ENCODE peak calls at places on chromosome 14, in four cellular contexts. I is NB4, L is AG04450, A is OCI-LY7. H is an unnamed sample.

GRCh38 chr14:98594156-98594555 is 677.8 kb downstream of the BCL11B start:
- DNase-seq in I (no peak), L (no peak), A (no peak), H (no peak)

GRCh38 chr14:30657606-30658163 is 35.6 kb downstream of the SCFD1 start:
- DNase-seq in I (peak), L (no peak), A (peak), H (no peak)

GRCh38 chr14:76753799-76754198 is 7.5 kb upstream of the VASH1 start:
- DNase-seq in I (no peak), L (no peak), A (no peak), H (no peak)

GRCh38 chr14:68782091-68782981 is 10.5 kb downstream of the ZFP36L1 start:
- DNase-seq in I (no peak), L (no peak), A (no peak), H (no peak)

GRCh38 chr14:76761198-76761848 is at the start of gene VASH1:
- DNase-seq in I (peak), L (peak), A (no peak), H (no peak)

GRCh38 chr14:100762901-100763300 is 36.2 kb downstream of the DLK1 start:
- DNase-seq in I (no peak), L (no peak), A (no peak), H (no peak)

GRCh38 chr14:42930058-42930457 is 1323.4 kb downstream of the LRFN5 start:
- DNase-seq in I (no peak), L (peak), A (no peak), H (peak)

GRCh38 chr14:70059545-70059944 is 129.2 kb downstream of the SLC8A3 start:
- DNase-seq in I (no peak), L (no peak), A (no peak), H (no peak)

GRCh38 chr14:73726025-73726961 is 12.1 kb upstream of the PNMA1 start:
- DNase-seq in I (no peak), L (no peak), A (no peak), H (no peak)

GRCh38 chr14:24481622-24482324 is 26.3 kb downstream of the CMA1 start:
- DNase-seq in I (peak), L (no peak), A (peak), H (peak)

GRCh38 chr14:23384364-23385080 is 7.7 kb downstream of the CMTM5 start:
- DNase-seq in I (no peak), L (no peak), A (no peak), H (no peak)

GRCh38 chr14:47539065-47539464 is 136.3 kb downstream of the MDGA2 start:
- DNase-seq in I (peak), L (no peak), A (peak), H (no peak)

GRCh38 chr14:82951171-82951570 is 1417.5 kb upstream of the SEL1L start:
- DNase-seq in I (no peak), L (no peak), A (no peak), H (no peak)

GRCh38 chr14:54782803-54783659 is 119.6 kb downstream of the GCH1 start:
- DNase-seq in I (peak), L (no peak), A (peak), H (no peak)

GRCh38 chr14:37587438-37587837 is 7.6 kb downstream of the FOXA1 start:
- DNase-seq in I (no peak), L (no peak), A (no peak), H (no peak)

GRCh38 chr14:81402123-81402495 is 2.0 kb upstream of the STON2 start:
- DNase-seq in I (peak), L (no peak), A (no peak), H (no peak)

GRCh38 chr14:61695695-61696527 is 598 bp downstream of the HIF1A start:
- DNase-seq in I (peak), L (no peak), A (peak), H (peak)

GRCh38 chr14:100213587-100213955 is 25.4 kb upstream of the YY1 start:
- DNase-seq in I (no peak), L (no peak), A (no peak), H (no peak)

DNA sequence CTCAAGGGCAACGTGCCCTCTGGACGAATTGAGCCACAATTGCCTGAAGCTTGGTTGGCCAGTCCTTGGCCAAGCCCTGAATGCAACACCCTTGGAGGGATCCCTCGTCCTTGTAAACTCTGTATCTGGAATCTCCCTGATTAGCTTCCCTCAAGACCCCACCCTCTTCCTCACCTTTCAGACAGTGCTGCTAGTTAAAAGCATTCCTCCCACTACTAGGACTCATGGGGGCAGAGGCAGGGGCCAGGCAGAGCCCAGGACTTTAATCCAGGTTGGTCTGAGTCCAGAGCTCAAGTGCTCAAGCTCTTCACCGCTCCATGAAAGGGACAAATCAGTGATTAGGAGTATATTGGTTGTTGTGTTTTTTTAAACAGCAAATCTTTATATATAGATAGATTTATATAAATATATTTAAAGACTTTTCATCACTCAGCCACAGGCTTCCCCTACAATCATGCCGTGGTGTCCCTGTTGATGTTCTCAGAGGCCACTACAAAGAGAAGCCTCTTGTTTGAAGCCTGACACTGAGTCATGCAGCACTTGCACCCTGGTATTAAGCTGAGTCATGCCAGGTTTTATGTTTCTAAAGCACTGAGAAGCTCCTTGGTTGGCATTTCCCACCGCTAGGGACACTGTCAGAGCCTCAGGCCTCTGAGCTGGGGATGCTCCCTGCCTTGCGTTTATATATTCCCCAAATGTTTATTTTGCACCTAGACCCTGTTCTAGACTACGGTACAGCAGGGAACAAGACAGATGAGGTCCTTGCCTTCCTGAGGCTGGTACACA is 53.8 kb upstream of the GSC start:
- DNase-seq in I (peak), L (no peak), A (no peak), H (no peak)
- TF ChIP-seq CTCF in I (peak), L (no peak), A (no peak), H (no peak)

DNA sequence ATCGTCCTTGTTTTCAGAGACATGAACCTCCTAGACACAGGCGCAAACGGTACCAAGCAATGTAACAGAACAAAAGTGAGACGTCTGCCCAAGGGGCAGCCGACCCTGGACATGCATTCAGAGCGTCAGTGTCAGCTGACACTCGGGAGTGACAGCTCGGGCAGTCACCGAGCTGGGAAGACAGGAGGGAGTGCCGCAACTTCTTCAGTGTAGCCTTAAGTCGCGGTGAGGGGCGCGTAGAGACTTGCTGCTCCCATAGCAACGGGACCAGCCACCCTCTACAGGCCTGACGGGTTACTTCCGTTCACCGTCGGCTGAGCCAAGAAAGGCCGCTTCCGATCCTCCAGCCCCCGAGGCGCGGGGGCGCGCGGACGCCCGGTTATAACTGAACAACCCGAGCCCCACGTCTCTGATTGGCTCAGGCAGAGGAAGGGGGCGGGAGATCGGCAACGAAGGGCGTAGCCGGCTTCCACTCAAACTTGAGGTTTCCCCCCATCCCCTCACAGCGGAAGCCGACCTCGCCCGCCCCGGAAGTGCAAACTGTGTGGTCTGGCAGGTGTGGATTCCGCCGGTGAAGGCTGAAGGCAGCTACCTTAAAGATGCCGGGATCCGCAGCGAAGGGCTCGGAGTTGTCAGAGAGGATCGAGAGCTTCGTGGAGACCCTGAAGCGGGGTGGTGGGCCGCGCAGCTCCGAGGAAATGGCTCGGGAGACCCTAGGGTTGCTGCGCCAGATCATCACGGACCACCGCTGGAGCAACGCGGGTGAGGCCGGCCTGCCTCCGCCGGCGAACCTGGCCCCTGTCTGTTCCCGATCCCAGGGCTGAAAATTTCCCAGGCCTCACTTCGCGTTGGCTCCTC is at the start of gene EIF2B2:
- DNase-seq in I (peak), L (peak), A (peak), H (peak)
- TF ChIP-seq CTCF in I (no peak), L (no peak), A (no peak), H (peak)

GRCh38 chr14:64680013-64680674 is 24.1 kb upstream of the PLEKHG3 start:
- DNase-seq in I (no peak), L (no peak), A (no peak), H (no peak)
- TF ChIP-seq CTCF in I (no peak), L (no peak), A (no peak), H (no peak)

GRCh38 chr14:57883061-57883460 is 17.2 kb upstream of the SLC35F4 start:
- DNase-seq in I (no peak), L (no peak), A (no peak), H (no peak)

GRCh38 chr14:57879516-57879915 is 13.6 kb upstream of the SLC35F4 start:
- DNase-seq in I (no peak), L (no peak), A (no peak), H (no peak)

GRCh38 chr14:57889245-57889644 is 23.4 kb upstream of the SLC35F4 start:
- DNase-seq in I (no peak), L (no peak), A (no peak), H (no peak)

GRCh38 chr14:57884175-57884574 is 18.3 kb upstream of the SLC35F4 start:
- DNase-seq in I (no peak), L (no peak), A (no peak), H (no peak)
- TF ChIP-seq CTCF in I (no peak), L (peak), A (peak), H (no peak)

DNA sequence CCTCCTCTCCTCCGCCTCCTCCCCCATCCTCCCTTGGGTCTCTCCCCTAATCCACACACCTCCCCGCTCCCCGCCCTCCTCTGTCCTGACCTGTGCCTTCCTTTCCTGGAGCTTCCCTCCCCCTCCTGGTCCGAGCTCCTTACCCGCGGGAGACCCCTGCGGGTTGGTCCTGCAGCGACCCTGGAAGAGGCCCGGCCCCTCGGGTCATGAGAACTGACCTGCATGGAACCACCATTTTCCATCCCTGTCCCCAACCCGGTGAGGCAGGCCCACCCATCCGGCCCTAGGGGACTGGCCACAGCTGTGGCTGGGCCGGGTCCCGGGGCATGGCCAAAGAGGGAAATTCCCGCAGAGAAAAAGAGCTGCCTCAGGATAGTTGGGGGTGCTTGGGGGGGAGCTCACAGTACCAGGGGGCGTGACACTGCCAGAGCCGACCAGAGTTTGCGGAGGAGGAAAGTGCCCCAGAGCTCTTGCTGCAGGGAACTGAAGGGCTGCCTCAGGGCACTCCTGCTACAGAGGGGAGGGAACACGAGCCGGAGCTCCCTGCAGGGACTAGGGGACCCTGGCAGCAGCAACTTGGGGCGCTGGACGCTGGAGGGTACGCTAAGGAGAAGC is 613 bp downstream of the ARHGEF40 start:
- DNase-seq in I (peak), L (no peak), A (no peak), H (no peak)
- TF ChIP-seq CTCF in I (no peak), L (no peak), A (peak), H (no peak)

H was measured in CD14-positive monocyte.